ENCODE peak calls at places on chromosomes 16 and 17, in seven cellular contexts. G, X, F, B, A, C and L are unnamed samples. For H3K4me1, the result is how much of the 10 kb centered on the place peaks cover.

GRCh38 chr16:22933173-22933572 is 119.2 kb downstream of the HS3ST2 start:
- DNase-seq in X (no peak), A (peak), C (no peak), B (no peak), F (no peak), G (no peak), L (no peak)

GRCh38 chr16:4624827-4625616 is 396 bp downstream of the MGRN1 start:
- DNase-seq in A (peak), X (peak), G (peak), B (peak), F (peak), C (peak), L (peak)

GRCh38 chr16:27302126-27302525 is 11.6 kb upstream of the IL4R start:
- DNase-seq in F (no peak), B (no peak), A (no peak), G (no peak), C (no peak), X (no peak), L (no peak)

GRCh38 chr16:88920618-88921602 is 54.5 kb upstream of the PABPN1L start:
- DNase-seq in G (peak), A (no peak), F (no peak), X (peak), C (peak), B (peak), L (no peak)

GRCh38 chr17:67137860-67138259 is 93.5 kb downstream of the CACNG1 start:
- DNase-seq in B (no peak), F (no peak), X (no peak), C (no peak), A (no peak), G (no peak), L (no peak)

GRCh38 chr16:86483-86952 is 8.5 kb downstream of the MPG start:
- DNase-seq in G (no peak), A (no peak), F (no peak), B (no peak), C (no peak), X (no peak), L (no peak)

GRCh38 chr17:74177018-74177450 is 26.4 kb upstream of the RPL38 start:
- DNase-seq in G (no peak), B (peak), X (no peak), C (no peak), F (no peak), A (no peak), L (no peak)

GRCh38 chr16:56262148-56262878 is 71.0 kb downstream of the GNAO1 start:
- DNase-seq in A (no peak), G (no peak), F (no peak), C (no peak), B (no peak), X (no peak), L (peak)

GRCh38 chr17:57010495-57010894 is 32.6 kb downstream of the SCPEP1 start:
- DNase-seq in X (no peak), B (no peak), A (no peak), F (no peak), C (no peak), G (no peak), L (no peak)

GRCh38 chr16:9077001-9077809 is 14.2 kb upstream of the HAPSTR1 start:
- DNase-seq in F (no peak), A (no peak), X (no peak), B (no peak), G (no peak), C (no peak), L (no peak)

GRCh38 chr17:74227271-74227670 is 13.9 kb downstream of the TTYH2 start:
- DNase-seq in F (no peak), C (no peak), B (no peak), G (no peak), A (no peak), X (no peak), L (no peak)

GRCh38 chr17:13725286-13725990 is 123.7 kb upstream of the HS3ST3A1 start:
- DNase-seq in C (no peak), X (no peak), G (no peak), B (peak), A (no peak), F (no peak), L (no peak)

GRCh38 chr16:84924339-84925091 is 86.8 kb downstream of the ZDHHC7 start:
- DNase-seq in C (no peak), G (no peak), B (peak), A (no peak), F (no peak), X (no peak), L (no peak)

GRCh38 chr16:82091225-82091624 is 56.2 kb downstream of the HSD17B2 start:
- DNase-seq in C (no peak), F (no peak), B (peak), X (no peak), A (no peak), G (no peak), L (no peak)

GRCh38 chr16:14249291-14250032 is 178.3 kb downstream of the MRTFB start:
- DNase-seq in F (peak), C (peak), B (peak), G (no peak), A (peak), X (peak), L (peak)

GRCh38 chr16:1335996-1336395 is 2.6 kb downstream of the BAIAP3 start:
- DNase-seq in B (no peak), X (no peak), F (no peak), C (no peak), A (peak), G (no peak), L (no peak)

GRCh38 chr17:14124854-14125253 is 55.5 kb downstream of the COX10 start:
- DNase-seq in A (no peak), G (no peak), X (no peak), F (no peak), C (no peak), B (no peak), L (no peak)

GRCh38 chr16:58586340-58587030 is 43.1 kb downstream of the CNOT1 start:
- DNase-seq in X (no peak), A (no peak), B (no peak), C (no peak), F (no peak), G (no peak), L (no peak)

GRCh38 chr17:64688481-64688880 is 26.4 kb upstream of the SMURF2 start:
- DNase-seq in X (no peak), A (no peak), B (no peak), G (no peak), F (no peak), C (no peak), L (no peak)

GRCh38 chr16:31301708-31302400 is 42.1 kb downstream of the ITGAM start:
- DNase-seq in A (peak), X (peak), C (no peak), G (no peak), F (no peak), B (peak), L (no peak)

GRCh38 chr17:59828478-59828760 is 64.3 kb downstream of the TUBD1 start:
- DNase-seq in B (no peak), A (no peak), G (no peak), C (no peak), X (no peak), F (no peak), L (no peak)
- H3K4me3 ChIP-seq in B (no peak), A (no peak), G (no peak), C (no peak), X (no peak), F (no peak), L (peak)

GRCh38 chr17:27462149-27462548 is 5.9 kb downstream of the KSR1 start:
- DNase-seq in C (no peak), X (no peak), F (no peak), B (no peak), G (no peak), A (no peak), L (no peak)

GRCh38 chr17:27462714-27463113 is 6.5 kb downstream of the KSR1 start:
- DNase-seq in A (no peak), B (no peak), C (no peak), G (no peak), F (no peak), X (no peak), L (no peak)

GRCh38 chr17:27460196-27460725 is 4.0 kb downstream of the KSR1 start:
- DNase-seq in X (no peak), F (no peak), A (no peak), B (no peak), C (no peak), G (no peak), L (no peak)

GRCh38 chr17:27459433-27459832 is 3.2 kb downstream of the KSR1 start:
- DNase-seq in B (no peak), A (no peak), X (no peak), G (no peak), C (no peak), F (no peak), L (no peak)

DNA sequence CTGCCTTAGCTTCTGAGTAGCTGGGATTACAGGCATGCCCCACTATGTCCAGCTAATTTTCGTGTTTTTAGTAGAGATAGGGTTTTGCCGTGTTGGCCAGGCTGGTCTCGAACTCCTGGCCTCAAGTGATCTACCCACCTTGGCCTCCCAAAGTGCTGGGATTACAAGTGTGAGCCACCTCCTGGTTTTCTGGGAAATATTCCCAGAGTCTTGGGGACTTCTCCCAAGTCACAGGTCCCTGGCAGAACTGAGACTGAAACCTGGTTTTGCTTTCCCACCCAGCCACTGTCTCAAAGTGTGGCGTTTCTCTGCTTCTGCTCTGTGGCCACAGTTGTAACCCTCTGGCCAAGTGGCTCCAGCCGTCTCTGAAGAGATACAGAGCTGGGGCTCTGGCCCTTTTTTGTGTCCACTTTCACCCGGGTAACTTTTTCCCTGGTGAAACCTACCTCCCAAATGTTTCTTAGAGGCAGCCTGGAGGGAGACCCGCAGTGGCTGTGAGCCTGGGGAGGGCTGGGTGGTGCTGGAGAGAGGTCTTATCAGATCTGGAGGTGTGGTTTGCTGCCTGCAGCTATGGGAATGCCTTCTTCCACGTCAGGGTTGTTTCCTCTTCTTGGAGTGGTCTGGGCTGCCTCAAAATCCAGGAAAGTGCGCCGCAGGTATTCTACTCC is 5.1 kb downstream of the KSR1 start:
- DNase-seq in F (no peak), X (no peak), B (no peak), C (no peak), A (no peak), G (no peak), L (no peak)
- H3K4me1 ChIP-seq in F (under half), X (under half), B (under half), C (under half), A (under half), G (under half), L (under half)

GRCh38 chr17:43360739-43361498 is 37.9 kb upstream of the ARL4D start:
- DNase-seq in G (peak), F (peak), B (peak), C (peak), A (peak), X (peak), L (peak)
- H3K27ac ChIP-seq in G (peak), F (peak), B (peak), C (peak), A (peak), X (peak), L (peak)

DNA sequence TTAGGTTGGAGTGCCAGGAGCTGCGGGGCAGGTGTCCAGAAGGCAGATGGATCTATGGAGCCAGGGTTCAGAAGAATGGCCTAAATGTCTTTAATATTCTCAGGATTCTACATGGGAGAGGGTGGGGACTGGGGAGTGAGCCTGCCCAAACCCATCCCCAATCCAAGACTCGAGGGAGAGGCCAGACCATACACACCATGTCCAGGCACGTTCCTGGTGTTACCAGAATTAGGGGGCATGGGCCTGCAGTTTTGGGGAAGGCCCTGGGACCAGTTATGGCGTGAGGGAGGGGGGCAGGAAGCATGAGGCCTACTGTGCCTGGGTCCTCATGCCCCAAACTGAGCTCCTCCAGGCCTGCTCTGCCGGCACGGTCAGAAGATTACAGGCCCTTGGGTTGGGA is 1.9 kb downstream of the TAX1BP3 start:
- DNase-seq in G (no peak), A (no peak), B (no peak), X (no peak), F (no peak), C (no peak), L (no peak)
- H3K4me3 ChIP-seq in G (no peak), A (no peak), B (no peak), X (no peak), F (peak), C (peak), L (no peak)

GRCh38 chr16:72879846-72880245 is 168.1 kb downstream of the ZFHX3 start:
- DNase-seq in B (no peak), G (no peak), A (no peak), C (no peak), X (no peak), F (no peak), L (no peak)
- H3K4me1 ChIP-seq in B (under half), G (under half), A (under half), C (under half), X (under half), F (under half), L (under half)

DNA sequence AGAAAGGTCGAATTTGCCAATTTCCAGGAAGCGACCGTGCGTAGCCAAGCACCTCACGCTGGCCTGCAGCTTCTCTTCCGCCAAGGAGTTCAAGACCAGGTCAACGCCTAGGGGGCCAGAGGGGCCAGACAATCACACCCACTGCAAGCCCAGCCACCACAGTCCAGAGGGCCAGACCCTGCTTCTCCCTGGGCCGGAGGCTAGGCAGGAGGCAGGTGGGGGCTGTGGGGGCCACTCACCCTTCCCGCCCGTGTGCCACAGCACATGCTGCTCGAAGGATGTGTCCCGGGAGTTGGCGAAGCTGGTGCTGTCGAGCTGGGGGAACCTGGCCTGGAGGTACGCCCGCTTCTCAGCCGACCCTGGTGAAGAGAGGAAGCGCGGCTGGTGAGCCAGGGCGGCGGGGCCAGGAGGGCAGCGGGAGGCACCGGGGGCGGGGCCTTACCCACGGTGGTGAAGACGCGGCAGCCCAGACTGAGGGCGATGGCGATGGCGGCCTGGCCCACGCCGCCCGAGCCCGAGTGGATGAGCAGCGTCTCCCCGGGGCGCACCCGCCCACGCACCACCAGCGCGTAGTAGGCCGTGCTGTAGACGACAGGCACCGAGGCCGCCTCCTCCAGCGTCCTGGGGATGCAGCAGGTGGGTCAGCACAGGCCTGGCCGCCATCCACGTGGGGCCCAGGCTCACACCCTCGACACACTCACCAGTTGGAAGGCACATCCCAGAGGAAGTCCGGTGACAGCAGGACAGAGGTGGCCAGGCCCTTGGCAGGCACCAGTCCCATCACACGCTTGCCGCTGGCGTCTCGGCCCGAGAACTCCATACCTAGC is 14.3 kb downstream of the FASN start:
- DNase-seq in A (no peak), F (no peak), C (no peak), G (no peak), X (no peak), B (no peak), L (no peak)
- H3K27ac ChIP-seq in A (no peak), F (no peak), C (no peak), G (no peak), X (no peak), B (no peak), L (no peak)

GRCh38 chr17:77570565-77570898 is 388.0 kb upstream of the TNRC6C start:
- DNase-seq in C (no peak), A (no peak), G (no peak), F (no peak), B (no peak), X (no peak), L (no peak)

GRCh38 chr17:77571141-77571540 is 387.4 kb upstream of the TNRC6C start:
- DNase-seq in G (no peak), C (no peak), A (peak), F (peak), B (no peak), X (no peak), L (no peak)

GRCh38 chr17:77571562-77571981 is 386.9 kb upstream of the TNRC6C start:
- DNase-seq in G (no peak), A (no peak), X (peak), C (no peak), B (peak), F (no peak), L (no peak)

GRCh38 chr17:77572851-77573250 is 385.7 kb upstream of the TNRC6C start:
- DNase-seq in X (no peak), F (no peak), C (no peak), G (no peak), B (no peak), A (no peak), L (no peak)

DNA sequence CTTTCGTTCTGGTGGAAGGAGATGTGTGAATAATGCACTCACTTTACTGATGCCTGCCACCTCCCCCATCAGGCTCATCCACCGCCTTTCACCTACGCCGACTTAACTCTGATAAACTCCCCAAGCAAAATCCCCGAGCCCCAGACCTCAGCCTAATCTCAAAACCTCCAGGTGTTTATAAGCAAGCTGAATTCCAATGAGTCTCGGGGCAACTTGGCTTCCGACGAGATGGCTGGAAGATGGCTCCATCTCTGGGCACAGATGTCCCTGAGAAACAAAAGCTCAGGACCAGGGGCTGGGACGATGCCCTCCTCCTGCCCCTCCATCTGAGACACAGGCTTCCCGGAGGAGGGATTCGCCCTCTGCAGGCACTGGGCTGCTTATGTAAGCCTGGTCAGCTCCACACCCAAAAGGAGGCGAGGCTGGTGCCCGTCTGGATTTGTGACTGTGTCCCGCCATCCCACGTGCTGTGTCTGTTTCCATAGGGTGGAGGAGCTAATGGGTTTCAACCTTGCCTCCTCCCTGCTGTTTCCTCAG is 386.4 kb upstream of the TNRC6C start:
- DNase-seq in X (no peak), A (peak), F (no peak), G (no peak), B (no peak), C (no peak), L (no peak)
- H3K4me3 ChIP-seq in X (peak), A (peak), F (peak), G (no peak), B (no peak), C (peak), L (no peak)

DNA sequence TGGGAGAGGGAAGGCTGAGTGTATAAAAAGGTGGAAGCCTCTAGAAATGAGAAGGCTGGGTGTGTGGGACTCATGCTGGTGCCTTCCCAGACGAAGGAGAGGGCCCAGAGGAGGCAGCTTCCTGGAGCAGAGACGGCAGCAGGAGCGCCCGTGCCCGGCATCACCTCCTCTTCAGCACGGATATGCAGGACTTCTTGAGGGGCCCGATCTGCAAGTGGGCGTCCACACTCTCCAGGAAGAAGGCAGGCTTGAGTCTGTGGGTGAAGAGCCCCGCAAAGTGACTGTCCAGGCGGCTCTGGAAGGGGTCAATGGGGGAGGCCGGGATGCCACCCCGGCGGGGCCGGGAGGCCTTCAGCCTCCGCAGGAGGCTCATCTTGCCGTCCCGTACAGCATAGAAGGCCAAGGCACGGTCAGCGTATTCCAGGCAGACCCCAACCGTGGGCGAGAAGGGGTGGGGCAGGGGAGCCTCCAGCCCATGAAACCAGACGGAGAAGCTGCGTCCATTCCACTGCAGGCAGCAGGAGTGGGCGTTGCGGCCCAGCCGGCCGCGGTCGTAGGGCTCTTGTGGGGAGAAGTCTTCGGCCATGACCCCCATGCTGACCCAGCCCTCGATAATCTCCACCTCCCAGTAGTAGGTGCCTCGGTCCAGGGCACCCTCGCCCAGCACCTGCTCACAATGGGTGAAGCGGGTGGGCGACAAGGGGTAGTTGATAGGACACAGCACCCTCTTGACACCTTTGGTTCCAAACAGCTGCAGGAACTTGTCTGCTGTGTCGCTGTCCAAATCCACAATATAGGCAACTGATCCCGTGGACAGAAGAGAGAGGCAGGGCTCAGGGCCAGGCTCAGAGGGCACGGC is 3.8 kb downstream of the TRIM47 start:
- DNase-seq in C (no peak), F (no peak), A (no peak), G (no peak), B (no peak), X (no peak), L (no peak)
- H3K4me1 ChIP-seq in C (half or more), F (under half), A (under half), G (under half), B (under half), X (under half), L (under half)

GRCh38 chr16:68134644-68135043 is 49.5 kb downstream of the NFATC3 start:
- DNase-seq in C (no peak), X (no peak), G (no peak), F (no peak), B (no peak), A (no peak), L (no peak)

GRCh38 chr16:68130520-68130919 is 45.4 kb downstream of the NFATC3 start:
- DNase-seq in A (no peak), C (no peak), F (no peak), G (no peak), X (no peak), B (no peak), L (no peak)

GRCh38 chr16:68131813-68132706 is 46.9 kb downstream of the NFATC3 start:
- DNase-seq in B (no peak), X (no peak), G (no peak), F (no peak), C (no peak), A (no peak), L (no peak)

GRCh38 chr16:68126395-68126794 is 41.2 kb downstream of the NFATC3 start:
- DNase-seq in B (no peak), F (no peak), A (no peak), C (no peak), G (no peak), X (no peak), L (no peak)

GRCh38 chr16:68128577-68129305 is 43.6 kb downstream of the NFATC3 start:
- DNase-seq in C (no peak), X (no peak), F (peak), G (peak), A (no peak), B (peak), L (no peak)
- H3K27ac ChIP-seq in C (no peak), X (peak), F (peak), G (peak), A (peak), B (no peak), L (no peak)

GRCh38 chr17:39738568-39738901 is 797 bp downstream of the GRB7 start:
- DNase-seq in X (no peak), F (no peak), B (no peak), C (no peak), G (no peak), A (peak), L (peak)
- H3K4me3 ChIP-seq in X (peak), F (no peak), B (no peak), C (peak), G (peak), A (peak), L (no peak)